ENCODE peak calls at places on chromosomes 3 and 15, in ten cellular contexts. I is kidney tubule cell; D is HTR-8/SVneo; C is endothelial cell; T is cardiac muscle cell; O is C1 segment of cervical spinal cord; J is left cardiac atrium; Q is posterior vena cava; M is activated CD4-positive, alpha-beta T cell treated with anti-CD3 and anti-CD28 coated beads, Interleukin-2, amount 10 ng/mL, durations not matched to agents 7 days and 5 days; V is Calu3. X is an unnamed sample.

GRCh38 chr3:143288944-143289343 is 169.4 kb downstream of the CHST2 start:
- DNase-seq in Q (no peak), M (no peak), J (no peak), V (no peak), T (no peak), C (no peak), O (peak; percentile 61), I (no peak), D (no peak), X (no peak)

GRCh38 chr15:98555173-98555515 is 93.2 kb upstream of the IGF1R start:
- DNase-seq in O (no peak), M (no peak), V (no peak), J (no peak), C (no peak), I (no peak), D (no peak), Q (peak; percentile 10), T (no peak), X (no peak)

GRCh38 chr3:49111347-49111746 is 6.8 kb upstream of the QARS1 start:
- DNase-seq in Q (no peak), V (no peak), D (no peak), C (no peak), J (no peak), M (no peak), T (no peak), I (no peak), O (no peak), X (no peak)

GRCh38 chr3:46132565-46132964 is 75.5 kb downstream of the CCR1 start:
- DNase-seq in O (no peak), I (no peak), J (no peak), D (no peak), Q (no peak), C (no peak), M (no peak), T (no peak), V (no peak), X (no peak)

GRCh38 chr3:115099115-115099884 is 47.8 kb downstream of the ZBTB20 start:
- DNase-seq in M (no peak), O (no peak), D (no peak), Q (no peak), C (no peak), T (no peak), J (no peak), V (no peak), I (no peak), X (no peak)

GRCh38 chr3:194208701-194209100 is 72.8 kb downstream of the HES1 start:
- DNase-seq in Q (no peak), O (no peak), T (no peak), C (no peak), J (no peak), I (no peak), V (no peak), D (no peak), M (no peak), X (no peak)

GRCh38 chr15:91291673-91292072 is 191.6 kb downstream of the SV2B start:
- DNase-seq in T (no peak), V (no peak), M (no peak), O (no peak), D (no peak), C (no peak), I (no peak), J (no peak), Q (no peak), X (no peak)

GRCh38 chr3:196081834-196082470 is at the start of gene TFRC:
- DNase-seq in C (peak; percentile 85), I (peak; percentile 93), M (peak; percentile 96), O (peak; percentile 94), J (peak; percentile 96), D (peak; percentile 99), Q (peak; percentile 98), V (peak; percentile 98), T (peak; percentile 97), X (peak; percentile 96)